ENCODE peak calls at places on chromosomes 3 and 15, in five cellular contexts. M, Z, S, D and I are unnamed samples.

GRCh38 chr3:76768912-76769311 is 271.0 kb upstream of the ROBO2 start:
- DNase-seq in M (no peak), Z (no peak), S (no peak), D (no peak), I (no peak)

GRCh38 chr3:149957352-149958140 is 13.1 kb downstream of the PFN2 start:
- DNase-seq in M (no peak), Z (no peak), S (no peak), D (no peak), I (no peak)

GRCh38 chr3:125331243-125331642 is 43.9 kb downstream of the ZNF148 start:
- DNase-seq in M (no peak), Z (no peak), S (no peak), D (no peak), I (no peak)

GRCh38 chr15:44580105-44580504 is 43.2 kb downstream of the EIF3J start:
- DNase-seq in M (no peak), Z (no peak), S (no peak), D (no peak), I (no peak)

GRCh38 chr15:31459011-31459748 is 132.5 kb downstream of the KLF13 start:
- DNase-seq in M (no peak), Z (no peak), S (no peak), D (no peak), I (no peak)

GRCh38 chr3:30156586-30157498 is 449.6 kb upstream of the TGFBR2 start:
- DNase-seq in M (no peak), Z (no peak), S (no peak), D (no peak), I (no peak)

GRCh38 chr3:143901105-143901504 is 52.8 kb upstream of the SLC9A9 start:
- DNase-seq in M (no peak), Z (no peak), S (peak; percentile 74), D (no peak), I (no peak)

GRCh38 chr3:42936157-42936981 is 30.4 kb downstream of the ZNF662 start:
- DNase-seq in M (peak; percentile 67), Z (no peak), S (no peak), D (peak; percentile 27), I (no peak)

GRCh38 chr3:104360038-104360437 is 1006.7 kb upstream of the ALCAM start:
- DNase-seq in M (no peak), Z (no peak), S (no peak), D (no peak), I (no peak)

GRCh38 chr15:85030301-85031049 is 48.8 kb downstream of the PDE8A start:
- DNase-seq in M (no peak), Z (no peak), S (peak; percentile 77), D (no peak), I (no peak)

GRCh38 chr3:12409625-12410596 is 74.4 kb upstream of the TSEN2 start:
- DNase-seq in M (no peak), Z (no peak), S (no peak), D (no peak), I (no peak)

GRCh38 chr15:77568960-77569646 is 63.6 kb downstream of the LINGO1 start:
- DNase-seq in M (no peak), Z (no peak), S (no peak), D (peak; percentile 4), I (no peak)

GRCh38 chr3:98657429-98657828 is 64.0 kb upstream of the CPOX start:
- DNase-seq in M (no peak), Z (peak; percentile 6), S (no peak), D (peak; percentile 49), I (peak; percentile 22)

GRCh38 chr15:66713843-66714508 is 11.9 kb downstream of the SMAD6 start:
- DNase-seq in M (no peak), Z (no peak), S (no peak), D (no peak), I (no peak)

GRCh38 chr3:58082047-58082446 is 73.8 kb downstream of the FLNB start:
- DNase-seq in M (no peak), Z (no peak), S (peak; percentile 89), D (no peak), I (no peak)

GRCh38 chr3:105137911-105138310 is 228.8 kb upstream of the ALCAM start:
- DNase-seq in M (no peak), Z (no peak), S (no peak), D (no peak), I (no peak)

GRCh38 chr3:151168269-151169094 is 34.5 kb downstream of the GPR171 start:
- DNase-seq in M (peak; percentile 48), Z (peak; percentile 65), S (peak; percentile 61), D (peak; percentile 81), I (peak; percentile 66)

GRCh38 chr3:189169728-189170127 is 2.0 kb upstream of the TPRG1 start:
- DNase-seq in M (peak; percentile 81), Z (no peak), S (no peak), D (no peak), I (no peak)

GRCh38 chr3:154120903-154121235 is 321 bp upstream of the ARHGEF26 start:
- DNase-seq in M (no peak), Z (no peak), S (no peak), D (no peak), I (no peak)

GRCh38 chr3:155182467-155182866 is 102.3 kb downstream of the MME start:
- DNase-seq in M (no peak), Z (no peak), S (no peak), D (no peak), I (no peak)

GRCh38 chr3:51709675-51710074 is 2.8 kb downstream of the GRM2 start:
- DNase-seq in M (no peak), Z (no peak), S (no peak), D (peak; percentile 0), I (no peak)

GRCh38 chr3:183489455-183490210 is 61.2 kb upstream of the MCF2L2 start:
- DNase-seq in M (no peak), Z (no peak), S (no peak), D (no peak), I (no peak)

GRCh38 chr3:184710870-184711365 is 946 bp downstream of the MAGEF1 start:
- DNase-seq in M (no peak), Z (no peak), S (peak; percentile 13), D (no peak), I (peak; percentile 38)

GRCh38 chr3:107946700-107947099 is 144.1 kb downstream of the CD47 start:
- DNase-seq in M (no peak), Z (no peak), S (no peak), D (no peak), I (no peak)

GRCh38 chr3:126124148-126124868 is 40.4 kb upstream of the SLC41A3 start:
- DNase-seq in M (no peak), Z (no peak), S (no peak), D (peak; percentile 1), I (no peak)

GRCh38 chr15:50353251-50353998 is 1.6 kb downstream of the GABPB1 start:
- DNase-seq in M (no peak), Z (peak; percentile 3), S (peak; percentile 72), D (no peak), I (peak; percentile 63)

GRCh38 chr15:69978603-69979002 is 119.1 kb downstream of the TLE3 start:
- DNase-seq in M (no peak), Z (no peak), S (no peak), D (no peak), I (no peak)

GRCh38 chr15:27418729-27419128 is 447.7 kb downstream of the GABRG3 start:
- DNase-seq in M (peak; percentile 9), Z (no peak), S (peak; percentile 24), D (no peak), I (no peak)

GRCh38 chr3:56976666-56977560 is 83.6 kb upstream of the SPATA12 start:
- DNase-seq in M (peak; percentile 73), Z (no peak), S (peak; percentile 53), D (no peak), I (no peak)

GRCh38 chr3:99895706-99896441 is 78.2 kb downstream of the CMSS1 start:
- DNase-seq in M (peak; percentile 44), Z (no peak), S (peak; percentile 93), D (peak; percentile 17), I (no peak)

GRCh38 chr3:134018406-134018805 is 11.3 kb downstream of the SLCO2A1 start:
- DNase-seq in M (no peak), Z (no peak), S (no peak), D (no peak), I (no peak)

GRCh38 chr15:77546050-77546501 is 86.6 kb downstream of the LINGO1 start:
- DNase-seq in M (no peak), Z (no peak), S (peak; percentile 88), D (no peak), I (peak; percentile 23)